ENCODE peak calls at places on chromosomes 6 and 20, in seven cellular contexts. One of them, this sample, is unnamed.

GRCh38 chr6:147000545-147001488 is 203.4 kb upstream of the STXBP5 start:
- DNase-seq in stomach: no peak
- DNase-seq in IMR-90: peak
- DNase-seq in HFFc6: peak
- DNase-seq in MCF 10A: peak
- DNase-seq in left ventricle myocardium inferior: no peak
- DNase-seq in bronchial epithelial cell: peak
- DNase-seq in this sample: no peak

GRCh38 chr6:161434921-161435411 is 161.1 kb upstream of the AGPAT4 start:
- DNase-seq in bronchial epithelial cell: no peak
- DNase-seq in stomach: no peak
- DNase-seq in MCF 10A: peak
- DNase-seq in HFFc6: peak
- DNase-seq in left ventricle myocardium inferior: no peak
- DNase-seq in IMR-90: peak
- DNase-seq in this sample: peak

GRCh38 chr20:12482661-12483060 is 526.1 kb upstream of the SPTLC3 start:
- DNase-seq in MCF 10A: peak
- DNase-seq in HFFc6: no peak
- DNase-seq in IMR-90: no peak
- DNase-seq in stomach: no peak
- DNase-seq in bronchial epithelial cell: no peak
- DNase-seq in left ventricle myocardium inferior: no peak
- DNase-seq in this sample: no peak

GRCh38 chr20:34859826-34860545 is 12.7 kb downstream of the GGT7 start:
- DNase-seq in bronchial epithelial cell: no peak
- DNase-seq in left ventricle myocardium inferior: no peak
- DNase-seq in MCF 10A: no peak
- DNase-seq in IMR-90: no peak
- DNase-seq in stomach: no peak
- DNase-seq in HFFc6: no peak
- DNase-seq in this sample: no peak

GRCh38 chr20:60352580-60352979 is 394.4 kb downstream of the CDH26 start:
- DNase-seq in MCF 10A: no peak
- DNase-seq in IMR-90: no peak
- DNase-seq in stomach: no peak
- DNase-seq in left ventricle myocardium inferior: no peak
- DNase-seq in bronchial epithelial cell: no peak
- DNase-seq in HFFc6: no peak
- DNase-seq in this sample: no peak

GRCh38 chr6:143802833-143803565 is 40.1 kb upstream of the LTV1 start:
- DNase-seq in bronchial epithelial cell: no peak
- DNase-seq in stomach: no peak
- DNase-seq in MCF 10A: no peak
- DNase-seq in HFFc6: no peak
- DNase-seq in IMR-90: peak
- DNase-seq in left ventricle myocardium inferior: no peak
- DNase-seq in this sample: no peak

GRCh38 chr20:13149371-13149770 is 71.7 kb upstream of the ISM1 start:
- DNase-seq in HFFc6: no peak
- DNase-seq in stomach: no peak
- DNase-seq in IMR-90: no peak
- DNase-seq in left ventricle myocardium inferior: no peak
- DNase-seq in bronchial epithelial cell: no peak
- DNase-seq in MCF 10A: no peak
- DNase-seq in this sample: no peak

GRCh38 chr6:55778704-55779103 is 96.7 kb downstream of the BMP5 start:
- DNase-seq in stomach: no peak
- DNase-seq in HFFc6: no peak
- DNase-seq in MCF 10A: no peak
- DNase-seq in IMR-90: no peak
- DNase-seq in left ventricle myocardium inferior: no peak
- DNase-seq in bronchial epithelial cell: no peak
- DNase-seq in this sample: no peak

GRCh38 chr6:157223021-157223430 is 100.3 kb downstream of the TMEM242 start:
- DNase-seq in HFFc6: no peak
- DNase-seq in bronchial epithelial cell: no peak
- DNase-seq in left ventricle myocardium inferior: no peak
- DNase-seq in MCF 10A: no peak
- DNase-seq in IMR-90: no peak
- DNase-seq in stomach: no peak
- DNase-seq in this sample: no peak

GRCh38 chr20:1377984-1378742 is 14.7 kb downstream of the FKBP1A start:
- DNase-seq in left ventricle myocardium inferior: no peak
- DNase-seq in bronchial epithelial cell: peak
- DNase-seq in HFFc6: peak
- DNase-seq in MCF 10A: peak
- DNase-seq in stomach: no peak
- DNase-seq in IMR-90: peak
- DNase-seq in this sample: peak

GRCh38 chr6:29748391-29749352 is 25.4 kb downstream of the HLA-F start:
- DNase-seq in MCF 10A: peak
- DNase-seq in HFFc6: peak
- DNase-seq in stomach: peak
- DNase-seq in left ventricle myocardium inferior: peak
- DNase-seq in bronchial epithelial cell: peak
- DNase-seq in IMR-90: peak
- DNase-seq in this sample: peak

GRCh38 chr6:40425192-40425919 is 161.8 kb downstream of the LRFN2 start:
- DNase-seq in HFFc6: no peak
- DNase-seq in IMR-90: no peak
- DNase-seq in MCF 10A: no peak
- DNase-seq in left ventricle myocardium inferior: peak
- DNase-seq in stomach: peak
- DNase-seq in bronchial epithelial cell: no peak
- DNase-seq in this sample: no peak

GRCh38 chr20:32807706-32808105 is 12.0 kb upstream of the MAPRE1 start:
- DNase-seq in MCF 10A: no peak
- DNase-seq in IMR-90: no peak
- DNase-seq in left ventricle myocardium inferior: no peak
- DNase-seq in HFFc6: no peak
- DNase-seq in stomach: no peak
- DNase-seq in bronchial epithelial cell: no peak
- DNase-seq in this sample: no peak

GRCh38 chr20:41889871-41890224 is 271.7 kb upstream of the CHD6 start:
- DNase-seq in HFFc6: no peak
- DNase-seq in left ventricle myocardium inferior: no peak
- DNase-seq in stomach: no peak
- DNase-seq in bronchial epithelial cell: peak
- DNase-seq in IMR-90: no peak
- DNase-seq in MCF 10A: no peak
- DNase-seq in this sample: peak

GRCh38 chr6:113645576-113645970 is 211.6 kb upstream of the MARCKS start:
- DNase-seq in left ventricle myocardium inferior: no peak
- DNase-seq in bronchial epithelial cell: peak
- DNase-seq in stomach: no peak
- DNase-seq in MCF 10A: peak
- DNase-seq in IMR-90: peak
- DNase-seq in HFFc6: peak
- DNase-seq in this sample: peak

GRCh38 chr20:29313481-29313880 is 1944.0 kb upstream of the DEFB115 start:
- DNase-seq in IMR-90: no peak
- DNase-seq in MCF 10A: no peak
- DNase-seq in stomach: no peak
- DNase-seq in left ventricle myocardium inferior: no peak
- DNase-seq in HFFc6: no peak
- DNase-seq in bronchial epithelial cell: no peak
- DNase-seq in this sample: no peak

GRCh38 chr6:151239603-151240035 is at the start of gene AKAP12:
- DNase-seq in HFFc6: no peak
- DNase-seq in bronchial epithelial cell: no peak
- DNase-seq in left ventricle myocardium inferior: peak
- DNase-seq in MCF 10A: no peak
- DNase-seq in IMR-90: peak
- DNase-seq in stomach: no peak
- DNase-seq in this sample: no peak

GRCh38 chr6:108564178-108564577 is 3.5 kb downstream of the FOXO3 start:
- DNase-seq in stomach: no peak
- DNase-seq in bronchial epithelial cell: peak
- DNase-seq in IMR-90: peak
- DNase-seq in left ventricle myocardium inferior: no peak
- DNase-seq in MCF 10A: peak
- DNase-seq in HFFc6: peak
- DNase-seq in this sample: peak

GRCh38 chr20:49951160-49951559 is 15.0 kb downstream of the RNF114 start:
- DNase-seq in IMR-90: peak
- DNase-seq in stomach: no peak
- DNase-seq in MCF 10A: peak
- DNase-seq in left ventricle myocardium inferior: no peak
- DNase-seq in bronchial epithelial cell: peak
- DNase-seq in HFFc6: peak
- DNase-seq in this sample: peak

GRCh38 chr20:4942336-4942735 is 59.0 kb downstream of the SLC23A2 start:
- DNase-seq in left ventricle myocardium inferior: no peak
- DNase-seq in MCF 10A: no peak
- DNase-seq in HFFc6: no peak
- DNase-seq in stomach: no peak
- DNase-seq in bronchial epithelial cell: no peak
- DNase-seq in IMR-90: peak
- DNase-seq in this sample: no peak

GRCh38 chr20:15419856-15420255 is 1082.4 kb upstream of the FLRT3 start:
- DNase-seq in HFFc6: no peak
- DNase-seq in IMR-90: no peak
- DNase-seq in stomach: no peak
- DNase-seq in left ventricle myocardium inferior: no peak
- DNase-seq in MCF 10A: no peak
- DNase-seq in bronchial epithelial cell: no peak
- DNase-seq in this sample: no peak

GRCh38 chr6:149128489-149129145 is 188.9 kb upstream of the TAB2 start:
- DNase-seq in HFFc6: no peak
- DNase-seq in IMR-90: no peak
- DNase-seq in MCF 10A: no peak
- DNase-seq in bronchial epithelial cell: no peak
- DNase-seq in stomach: no peak
- DNase-seq in left ventricle myocardium inferior: peak
- DNase-seq in this sample: no peak

GRCh38 chr6:73606428-73606827 is 47.4 kb downstream of the SLC17A5 start:
- DNase-seq in stomach: no peak
- DNase-seq in MCF 10A: no peak
- DNase-seq in IMR-90: no peak
- DNase-seq in bronchial epithelial cell: no peak
- DNase-seq in HFFc6: no peak
- DNase-seq in left ventricle myocardium inferior: no peak
- DNase-seq in this sample: no peak
- TF ChIP-seq CTCF in stomach: no peak
- TF ChIP-seq CTCF in MCF 10A: no peak
- TF ChIP-seq CTCF in IMR-90: no peak
- TF ChIP-seq CTCF in bronchial epithelial cell: no peak
- TF ChIP-seq CTCF in HFFc6: no peak
- TF ChIP-seq CTCF in left ventricle myocardium inferior: no peak
- TF ChIP-seq CTCF in this sample: no peak

GRCh38 chr20:64039293-64040160 is 3.5 kb downstream of the C20orf204 start:
- DNase-seq in stomach: no peak
- DNase-seq in HFFc6: no peak
- DNase-seq in bronchial epithelial cell: no peak
- DNase-seq in IMR-90: no peak
- DNase-seq in MCF 10A: no peak
- DNase-seq in left ventricle myocardium inferior: no peak
- DNase-seq in this sample: no peak
- TF ChIP-seq CTCF in stomach: no peak
- TF ChIP-seq CTCF in HFFc6: no peak
- TF ChIP-seq CTCF in bronchial epithelial cell: no peak
- TF ChIP-seq CTCF in IMR-90: no peak
- TF ChIP-seq CTCF in MCF 10A: no peak
- TF ChIP-seq CTCF in left ventricle myocardium inferior: no peak
- TF ChIP-seq CTCF in this sample: no peak

GRCh38 chr20:63572788-63573738 is 976 bp downstream of the HELZ2 start:
- DNase-seq in left ventricle myocardium inferior: no peak
- DNase-seq in MCF 10A: no peak
- DNase-seq in stomach: no peak
- DNase-seq in IMR-90: no peak
- DNase-seq in HFFc6: no peak
- DNase-seq in bronchial epithelial cell: no peak
- DNase-seq in this sample: no peak
- TF ChIP-seq CTCF in left ventricle myocardium inferior: no peak
- TF ChIP-seq CTCF in MCF 10A: no peak
- TF ChIP-seq CTCF in stomach: no peak
- TF ChIP-seq CTCF in IMR-90: peak
- TF ChIP-seq CTCF in HFFc6: peak
- TF ChIP-seq CTCF in bronchial epithelial cell: peak
- TF ChIP-seq CTCF in this sample: no peak

DNA sequence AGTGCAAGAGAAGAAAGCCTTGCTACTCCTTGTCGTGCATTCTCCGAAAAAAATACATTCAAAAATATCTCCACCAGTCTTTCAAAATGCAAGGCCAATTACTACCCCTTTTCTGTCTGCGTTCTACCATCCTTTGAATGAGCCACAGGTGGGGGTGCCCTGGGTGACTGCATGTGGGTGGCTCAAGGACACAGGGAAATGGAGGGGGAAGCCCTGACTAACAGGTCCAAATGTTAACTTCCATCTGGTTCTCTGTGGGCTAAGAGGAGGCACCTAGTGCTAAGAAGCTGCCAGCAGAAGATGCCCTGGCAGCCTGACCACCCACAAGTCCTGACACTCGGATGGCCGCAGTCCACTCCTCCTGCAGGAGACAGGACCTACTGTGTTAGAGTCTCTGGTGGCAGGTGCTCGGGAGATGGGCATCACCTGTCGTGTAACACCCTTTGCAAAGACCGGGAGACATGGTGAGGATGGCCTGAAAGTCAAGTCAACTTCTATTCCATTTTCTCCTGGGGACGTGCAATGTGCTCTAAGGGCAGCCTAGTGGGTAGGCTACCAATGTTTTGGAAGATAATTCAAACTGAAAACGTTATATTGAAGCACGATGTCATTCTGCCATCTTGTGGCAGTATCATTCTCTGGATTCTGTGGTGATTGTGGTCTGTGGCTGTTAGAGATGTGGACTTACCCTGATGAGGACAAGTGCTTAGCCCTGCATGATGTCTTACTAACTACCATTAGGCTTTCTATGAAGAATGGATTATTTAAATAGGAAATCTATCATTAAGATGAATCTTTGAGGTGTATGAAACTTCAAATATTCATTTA is 27.4 kb upstream of the IGF2R start:
- DNase-seq in HFFc6: peak
- DNase-seq in bronchial epithelial cell: peak
- DNase-seq in IMR-90: peak
- DNase-seq in left ventricle myocardium inferior: no peak
- DNase-seq in MCF 10A: peak
- DNase-seq in stomach: no peak
- DNase-seq in this sample: peak
- TF ChIP-seq CTCF in HFFc6: peak
- TF ChIP-seq CTCF in bronchial epithelial cell: peak
- TF ChIP-seq CTCF in IMR-90: peak
- TF ChIP-seq CTCF in left ventricle myocardium inferior: peak
- TF ChIP-seq CTCF in MCF 10A: peak
- TF ChIP-seq CTCF in stomach: peak
- TF ChIP-seq CTCF in this sample: peak

This sample was measured in foreskin keratinocyte.